ENCODE peak calls at places on chromosomes 13 and 19, in nine cellular contexts. B, H, A, D, X, S, U, Z and W are unnamed samples.
A peak's percentile ranks its signal among the peaks of the same experiment; 100 is the strongest.

GRCh38 chr13:80955487-80955886 is 614.6 kb upstream of the SPRY2 start:
- DNase-seq in Z (peak; percentile 61), U (no peak), D (no peak), X (no peak), A (no peak), S (no peak), B (no peak), H (peak; percentile 45), W (no peak)

GRCh38 chr13:113407103-113407530 is 43.2 kb upstream of the GRTP1 start:
- DNase-seq in Z (no peak), D (no peak), S (no peak), A (no peak), B (no peak), U (no peak), H (no peak), X (no peak), W (no peak)

GRCh38 chr19:2613507-2614295 is 88.8 kb downstream of the GNG7 start:
- DNase-seq in A (peak; percentile 40), X (peak; percentile 45), S (peak; percentile 50), H (peak; percentile 36), U (no peak), D (peak; percentile 54), B (peak; percentile 49), Z (peak; percentile 71), W (peak; percentile 59)

GRCh38 chr19:58349590-58349989 is 3.7 kb downstream of the A1BG start:
- DNase-seq in U (no peak), Z (no peak), D (no peak), A (no peak), S (no peak), H (no peak), B (no peak), X (no peak), W (no peak)

GRCh38 chr13:109816112-109816978 is 30.0 kb upstream of the IRS2 start:
- DNase-seq in A (no peak), H (peak; percentile 22), X (no peak), S (no peak), B (no peak), U (no peak), Z (peak; percentile 44), D (no peak), W (no peak)

GRCh38 chr19:3725640-3726310 is 17.6 kb downstream of the TJP3 start:
- DNase-seq in U (no peak), X (no peak), B (no peak), H (no peak), D (no peak), A (no peak), S (no peak), Z (no peak), W (peak; percentile 36)

GRCh38 chr19:58059681-58060080 is 599 bp downstream of the ZNF135 start:
- DNase-seq in S (no peak), A (no peak), H (no peak), Z (no peak), B (no peak), X (no peak), U (no peak), D (no peak), W (peak; percentile 89)

GRCh38 chr19:13860679-13861391 is 16.1 kb upstream of the NANOS3 start:
- DNase-seq in D (no peak), Z (no peak), X (no peak), A (no peak), S (no peak), H (no peak), B (no peak), U (no peak), W (no peak)

GRCh38 chr13:94061316-94061715 is 418.2 kb downstream of the DCT start:
- DNase-seq in S (no peak), U (no peak), Z (peak; percentile 89), X (no peak), B (no peak), A (no peak), H (peak; percentile 68), D (no peak), W (peak; percentile 17)

GRCh38 chr19:6263306-6264076 is 16.3 kb downstream of the MLLT1 start:
- DNase-seq in Z (no peak), X (no peak), S (no peak), B (no peak), D (no peak), A (no peak), U (no peak), H (no peak), W (no peak)

GRCh38 chr13:94494021-94494420 is 14.5 kb upstream of the DCT start:
- DNase-seq in A (no peak), X (no peak), S (no peak), D (no peak), H (no peak), B (no peak), Z (no peak), U (no peak), W (no peak)

GRCh38 chr13:100707818-100708740 is 33.5 kb upstream of the TMTC4 start:
- DNase-seq in Z (no peak), S (no peak), B (no peak), H (peak; percentile 57), D (no peak), U (no peak), A (no peak), X (no peak), W (no peak)

GRCh38 chr13:30727491-30728350 is 7.6 kb upstream of the ALOX5AP start:
- DNase-seq in S (no peak), D (no peak), A (no peak), U (no peak), Z (no peak), X (no peak), B (no peak), H (no peak), W (no peak)

GRCh38 chr13:45108716-45109706 is 11.3 kb upstream of the GTF2F2 start:
- DNase-seq in B (no peak), X (no peak), U (no peak), S (no peak), D (no peak), H (peak; percentile 71), Z (peak; percentile 52), A (no peak), W (no peak)

GRCh38 chr19:13160557-13160956 is 10.3 kb downstream of the IER2 start:
- DNase-seq in H (peak; percentile 78), X (no peak), Z (peak; percentile 88), B (no peak), A (no peak), S (no peak), D (no peak), U (no peak), W (no peak)

GRCh38 chr19:42634409-42635232 is 39.9 kb upstream of the CEACAM8 start:
- DNase-seq in D (peak; percentile 14), X (no peak), H (peak; percentile 35), S (no peak), B (peak; percentile 5), A (no peak), Z (peak; percentile 58), U (no peak), W (peak; percentile 8)

GRCh38 chr19:33098023-33098652 is 17.2 kb downstream of the GPATCH1 start:
- DNase-seq in D (no peak), X (no peak), H (peak; percentile 6), B (no peak), U (no peak), S (no peak), Z (peak; percentile 33), A (no peak), W (no peak)

GRCh38 chr13:36919206-36919832 is 719 bp downstream of the SMAD9 start:
- DNase-seq in X (peak; percentile 10), B (no peak), D (no peak), S (no peak), U (no peak), H (peak; percentile 11), A (no peak), Z (peak; percentile 54), W (peak; percentile 83)

GRCh38 chr19:15159251-15159650 is 41.5 kb downstream of the NOTCH3 start:
- DNase-seq in X (no peak), D (no peak), H (peak; percentile 26), Z (peak; percentile 33), S (no peak), A (no peak), B (no peak), U (no peak), W (peak; percentile 36)

GRCh38 chr19:19406878-19407639 is 1.6 kb downstream of the GATAD2A start:
- DNase-seq in Z (peak; percentile 60), H (peak; percentile 57), S (peak; percentile 37), U (no peak), X (no peak), A (peak; percentile 19), B (peak; percentile 25), D (peak; percentile 17), W (no peak)

GRCh38 chr13:102484329-102484728 is 82.5 kb upstream of the FGF14 start:
- DNase-seq in D (no peak), A (no peak), H (peak; percentile 54), U (no peak), Z (peak; percentile 9), X (no peak), B (no peak), S (no peak), W (no peak)

GRCh38 chr13:112652512-112653458 is 37.1 kb upstream of the ATP11A start:
- DNase-seq in A (no peak), H (peak; percentile 3), Z (peak; percentile 15), X (no peak), S (no peak), D (no peak), B (no peak), U (no peak), W (no peak)

GRCh38 chr13:27131906-27132305 is 39.7 kb downstream of the USP12 start:
- DNase-seq in D (no peak), H (no peak), U (no peak), A (no peak), Z (no peak), S (no peak), B (no peak), X (no peak), W (no peak)

GRCh38 chr13:27014406-27015359 is 156.9 kb downstream of the USP12 start:
- DNase-seq in U (no peak), S (no peak), B (no peak), D (no peak), Z (no peak), X (no peak), H (no peak), A (no peak), W (no peak)

GRCh38 chr13:30587231-30587630 is 30.5 kb upstream of the USPL1 start:
- DNase-seq in D (no peak), H (no peak), X (no peak), B (no peak), U (no peak), S (no peak), A (no peak), Z (no peak), W (no peak)

GRCh38 chr19:12668937-12669271 is 2.3 kb downstream of the WDR83 start:
- DNase-seq in B (peak; percentile 64), U (peak; percentile 62), A (peak; percentile 70), D (peak; percentile 63), S (peak; percentile 79), Z (peak; percentile 87), X (no peak), H (peak; percentile 60), W (no peak)

GRCh38 chr13:91922969-91923592 is 524.7 kb downstream of the GPC5 start:
- DNase-seq in D (no peak), U (no peak), A (no peak), Z (no peak), S (no peak), H (no peak), X (no peak), B (no peak), W (no peak)

GRCh38 chr19:48868196-48868886 is at the start of gene PLEKHA4:
- DNase-seq in A (no peak), H (peak; percentile 61), D (no peak), S (no peak), U (no peak), Z (peak; percentile 83), X (no peak), B (no peak), W (no peak)

GRCh38 chr13:112240076-112240475 is 136.1 kb upstream of the SPACA7 start:
- DNase-seq in A (no peak), D (no peak), X (no peak), U (no peak), B (no peak), S (no peak), H (no peak), Z (no peak), W (no peak)

GRCh38 chr19:4052114-4052992 is 14.3 kb downstream of the ZBTB7A start:
- DNase-seq in X (no peak), D (no peak), U (peak; percentile 46), B (no peak), S (no peak), H (peak; percentile 85), Z (peak; percentile 51), A (no peak), W (no peak)

GRCh38 chr13:44368599-44369368 is 4.8 kb upstream of the SERP2 start:
- DNase-seq in S (no peak), H (no peak), X (no peak), A (no peak), B (no peak), D (no peak), Z (no peak), U (no peak), W (no peak)